ENCODE peak calls at places on chromosome 6, in six cellular contexts. A, Y, D, V, L and B are unnamed samples.
A peak's percentile ranks its signal among the peaks of the same experiment; 100 is the strongest.

GRCh38 chr6:149016716-149017115 is 269.9 kb downstream of the UST start:
- DNase-seq in Y (no peak), V (no peak), L (no peak), A (no peak), D (no peak), B (no peak)

GRCh38 chr6:113672691-113673149 is 184.4 kb upstream of the MARCKS start:
- DNase-seq in V (no peak), A (peak; percentile 27), D (peak; percentile 67), Y (peak; percentile 39), L (no peak), B (no peak)

GRCh38 chr6:69894578-69895347 is 28.4 kb downstream of the COL19A1 start:
- DNase-seq in L (no peak), Y (no peak), D (peak; percentile 52), A (no peak), V (no peak), B (no peak)

GRCh38 chr6:123085403-123085802 is 89.4 kb downstream of the CLVS2 start:
- DNase-seq in A (no peak), L (no peak), D (no peak), Y (no peak), V (no peak), B (no peak)

GRCh38 chr6:12525276-12525675 is 191.3 kb upstream of the PHACTR1 start:
- DNase-seq in Y (no peak), D (no peak), A (no peak), V (no peak), L (no peak), B (no peak)

GRCh38 chr6:40805336-40805735 is 218.2 kb upstream of the LRFN2 start:
- DNase-seq in A (no peak), D (no peak), L (no peak), V (no peak), Y (no peak), B (no peak)

GRCh38 chr6:46888031-46888430 is 33.7 kb downstream of the ADGRF5 start:
- DNase-seq in L (no peak), D (no peak), A (no peak), Y (no peak), V (no peak), B (peak; percentile 6)

GRCh38 chr6:32842021-32842650 is 1.7 kb downstream of the PSMB8 start:
- DNase-seq in L (no peak), V (no peak), D (no peak), Y (no peak), A (no peak), B (no peak)

GRCh38 chr6:21639316-21639715 is 45.8 kb downstream of the SOX4 start:
- DNase-seq in Y (no peak), L (no peak), V (no peak), D (no peak), A (no peak), B (no peak)

GRCh38 chr6:169799474-169799926 is 48.1 kb downstream of the ERMARD start:
- DNase-seq in A (no peak), V (no peak), L (no peak), Y (no peak), D (no peak), B (no peak)

GRCh38 chr6:106293113-106293512 is 32.4 kb downstream of the ATG5 start:
- DNase-seq in L (no peak), Y (no peak), D (no peak), A (no peak), V (no peak), B (no peak)